ENCODE peak calls at places on chromosome 6, in four cellular contexts. H, P, N and A are unnamed samples.
A peak's percentile ranks its signal among the peaks of the same experiment; 100 is the strongest.

GRCh38 chr6:144809120-144809519 is 524.0 kb downstream of the UTRN start:
- DNase-seq in H (no peak), P (no peak), N (no peak), A (no peak)

GRCh38 chr6:152651986-152652385 is 14.8 kb upstream of the SYNE1 start:
- DNase-seq in H (no peak), P (no peak), N (no peak), A (no peak)

GRCh38 chr6:49462599-49462926 is 490 bp downstream of the MMUT start:
- DNase-seq in H (no peak), P (no peak), N (no peak), A (no peak)

GRCh38 chr6:168045141-168045691 is 33.8 kb downstream of the FRMD1 start:
- DNase-seq in H (peak; percentile 34), P (no peak), N (no peak), A (no peak)

GRCh38 chr6:107120404-107120803 is 5.1 kb upstream of the BEND3 start:
- DNase-seq in H (no peak), P (no peak), N (no peak), A (no peak)

GRCh38 chr6:89818977-89819335 is 638 bp downstream of the MDN1 start:
- DNase-seq in H (peak; percentile 43), P (no peak), N (no peak), A (no peak)

GRCh38 chr6:82680192-82680591 is 316.6 kb downstream of the TPBG start:
- DNase-seq in H (no peak), P (no peak), N (no peak), A (no peak)

GRCh38 chr6:170111141-170111664 is 179.7 kb downstream of the DLL1 start:
- DNase-seq in H (no peak), P (no peak), N (no peak), A (no peak)

GRCh38 chr6:127177030-127177928 is 58.8 kb downstream of the RSPO3 start:
- DNase-seq in H (no peak), P (no peak), N (no peak), A (no peak)

GRCh38 chr6:16535564-16535963 is 225.7 kb downstream of the ATXN1 start:
- DNase-seq in H (no peak), P (no peak), N (no peak), A (no peak)

GRCh38 chr6:154229796-154230195 is 126.8 kb downstream of the IPCEF1 start:
- DNase-seq in H (no peak), P (no peak), N (no peak), A (no peak)

GRCh38 chr6:56842602-56843475 is 112.1 kb upstream of the BEND6 start:
- DNase-seq in H (no peak), P (no peak), N (peak; percentile 36), A (no peak)

GRCh38 chr6:55895972-55896371 is 20.6 kb upstream of the BMP5 start:
- DNase-seq in H (no peak), P (no peak), N (no peak), A (no peak)

GRCh38 chr6:159788276-159788675 is 1.1 kb downstream of the TCP1 start:
- DNase-seq in H (no peak), P (no peak), N (no peak), A (no peak)

GRCh38 chr6:146211646-146212045 is 182.8 kb downstream of the GRM1 start:
- DNase-seq in H (no peak), P (no peak), N (no peak), A (no peak)

GRCh38 chr6:11921017-11921438 is 91.1 kb upstream of the HIVEP1 start:
- DNase-seq in H (no peak), P (no peak), N (no peak), A (peak; percentile 77)
- TF ChIP-seq PBX3 in H (no peak), P (no peak), N (peak; percentile 49), A (no peak)

DNA sequence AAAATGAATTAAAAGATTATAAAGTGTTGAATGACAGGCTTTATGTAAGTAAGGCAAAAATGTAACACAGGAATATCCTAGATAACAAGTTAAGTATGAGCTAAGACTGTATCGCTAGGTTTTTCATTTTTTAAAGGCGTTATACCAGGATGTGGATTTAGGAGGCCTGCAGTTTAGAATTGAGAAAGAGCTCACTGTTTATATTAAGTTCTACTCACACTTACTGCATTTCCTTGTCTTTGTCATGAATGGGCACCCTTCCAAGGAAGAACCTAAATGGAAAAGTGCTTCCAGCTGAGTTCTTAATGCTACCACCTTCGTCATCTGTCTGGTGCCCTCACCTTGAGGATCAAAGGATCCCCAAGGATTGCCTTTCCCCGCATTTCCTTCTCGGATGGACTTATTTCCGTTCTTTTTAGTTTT is 148.7 kb downstream of the SOX4 start:
- DNase-seq in H (no peak), P (no peak), N (no peak), A (peak; percentile 83)
- H3K4me1 ChIP-seq in H (no peaks in the 10 kb centered on the region), P (no peaks in the 10 kb centered on the region), N (peaks cover 38% of the 10 kb centered on the region), A (peaks cover 55% of the 10 kb centered on the region)

DNA sequence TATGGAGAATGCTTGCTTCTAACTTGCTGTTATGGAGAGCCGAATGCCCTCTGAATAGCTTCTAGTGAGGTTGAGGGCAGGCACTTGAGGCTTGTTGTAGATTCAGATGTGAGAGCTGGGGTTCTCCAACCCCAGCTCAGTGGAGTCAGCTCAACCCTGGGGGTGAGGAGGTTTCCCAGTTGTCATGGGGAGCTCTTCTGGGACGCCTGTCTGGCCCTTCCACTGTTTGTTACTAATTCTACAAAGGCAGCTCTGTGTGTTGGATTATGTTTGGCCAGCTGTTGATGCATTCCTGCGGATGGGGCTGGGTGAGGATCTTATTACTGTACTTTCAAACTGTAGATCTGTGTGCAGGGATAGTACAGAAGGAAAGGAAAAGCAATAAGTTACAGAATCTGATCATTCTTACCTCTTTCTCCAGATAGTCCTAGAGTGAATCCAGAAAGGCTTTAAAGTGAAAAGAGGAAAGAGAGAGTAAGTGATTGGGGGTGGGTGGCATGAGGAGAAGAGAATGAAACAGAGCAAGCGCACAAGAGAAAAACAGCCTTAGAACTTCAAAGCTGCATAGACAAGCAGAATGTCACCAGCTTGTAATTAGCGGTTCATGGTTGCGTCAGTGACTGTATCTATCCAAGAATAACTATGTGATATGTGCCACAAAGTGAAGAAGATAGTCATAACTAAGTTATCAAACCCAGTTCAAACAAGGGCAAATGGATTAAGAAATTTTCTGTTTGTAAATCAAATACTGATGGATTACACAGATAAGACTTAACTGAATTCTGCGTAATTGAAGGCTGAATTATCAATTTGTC is 148.6 kb downstream of the PRL start:
- DNase-seq in H (peak; percentile 78), P (no peak), N (peak; percentile 27), A (peak; percentile 27)
- TF ChIP-seq PBX3 in H (no peak), P (no peak), N (peak; percentile 63), A (no peak)

GRCh38 chr6:95413789-95414188 is 163.5 kb upstream of the MANEA start:
- DNase-seq in H (no peak), P (no peak), N (no peak), A (no peak)
- H3K4me1 ChIP-seq in H (no peaks in the 10 kb centered on the region), P (no peaks in the 10 kb centered on the region), N (no peaks in the 10 kb centered on the region), A (no peaks in the 10 kb centered on the region)

DNA sequence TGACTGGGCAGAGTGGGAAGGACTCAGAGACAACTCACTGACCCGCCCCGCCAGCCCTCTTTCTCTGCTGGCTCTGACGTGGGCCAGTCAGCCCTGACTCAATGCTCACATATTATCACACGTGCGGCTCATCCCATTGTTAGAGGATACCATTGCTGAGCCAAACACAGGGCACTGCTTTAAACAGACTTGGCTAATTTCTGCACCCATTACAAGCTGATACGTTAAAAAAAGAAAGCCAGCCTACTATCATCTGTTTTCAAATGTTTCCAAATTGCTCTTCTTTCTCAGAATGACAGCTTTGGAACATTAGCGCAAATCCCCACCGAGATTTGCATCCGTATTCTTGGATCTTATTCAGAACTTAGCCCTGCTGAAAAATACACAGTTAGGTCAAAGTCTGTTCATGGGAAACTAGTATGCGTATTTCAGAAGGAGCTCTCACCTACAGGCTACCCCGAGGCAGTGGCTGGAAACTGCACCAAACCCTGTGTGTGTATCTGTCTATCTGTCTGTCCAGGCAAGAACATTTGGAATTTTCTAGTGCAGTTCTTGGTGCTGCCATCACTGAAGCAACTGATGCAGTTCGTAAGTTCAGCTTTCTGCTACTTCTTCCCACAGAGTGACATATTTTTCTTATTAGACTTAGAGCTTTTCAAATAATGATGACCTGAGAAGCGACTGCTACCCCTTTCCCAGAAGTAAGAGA is 32.8 kb downstream of the RAMACL start:
- DNase-seq in H (no peak), P (no peak), N (no peak), A (no peak)
- TF ChIP-seq PBX3 in H (no peak), P (no peak), N (no peak), A (no peak)

DNA sequence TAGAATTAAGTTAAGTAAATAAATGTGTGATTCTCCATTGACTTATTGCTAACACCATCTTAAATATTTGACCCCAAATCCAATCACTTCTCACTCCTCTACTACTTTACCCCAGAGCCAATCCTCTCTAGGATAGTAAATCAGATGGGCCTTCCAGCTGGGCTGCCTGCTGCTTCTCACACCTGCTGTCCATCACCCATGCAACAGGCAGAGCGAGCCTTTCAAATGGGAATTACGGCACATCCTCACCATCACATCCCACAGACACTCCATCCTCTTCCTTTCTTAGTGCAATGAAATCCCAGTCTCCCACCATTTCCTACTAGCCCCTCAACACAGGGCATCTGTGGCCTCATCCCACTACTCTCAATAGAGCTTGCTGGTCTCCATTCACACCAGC is 34.0 kb downstream of the HLA-F start:
- DNase-seq in H (no peak), P (no peak), N (no peak), A (no peak)
- H3K4me1 ChIP-seq in H (no peaks in the 10 kb centered on the region), P (peaks cover 3% of the 10 kb centered on the region), N (peaks cover 3% of the 10 kb centered on the region), A (peaks cover 3% of the 10 kb centered on the region)